ENCODE peak calls at places on chromosomes 6 and 20, in four cellular contexts. M, I, U and F are unnamed samples.

GRCh38 chr6:140253096-140253495 is 878.6 kb upstream of the CITED2 start:
- DNase-seq in M (no peak), I (no peak), U (no peak), F (peak; percentile 24)

GRCh38 chr6:124660185-124660584 is 302.1 kb upstream of the RNF217 start:
- DNase-seq in M (no peak), I (no peak), U (no peak), F (no peak)

GRCh38 chr20:54510546-54511129 is 35.2 kb downstream of the DOK5 start:
- DNase-seq in M (no peak), I (no peak), U (no peak), F (no peak)

GRCh38 chr20:36017034-36017951 is 48.9 kb downstream of the CNBD2 start:
- DNase-seq in M (no peak), I (no peak), U (peak; percentile 29), F (peak; percentile 69)

GRCh38 chr6:149231786-149232185 is 85.7 kb upstream of the TAB2 start:
- DNase-seq in M (no peak), I (no peak), U (no peak), F (peak; percentile 79)

GRCh38 chr20:675453-676314 is at the start of gene SCRT2:
- DNase-seq in M (peak; percentile 66), I (peak; percentile 73), U (no peak), F (peak; percentile 72)

GRCh38 chr20:63567382-63568169 is 6.5 kb downstream of the HELZ2 start:
- DNase-seq in M (no peak), I (peak; percentile 82), U (no peak), F (no peak)

GRCh38 chr6:98924647-98925046 is 23.1 kb downstream of the FBXL4 start:
- DNase-seq in M (no peak), I (no peak), U (no peak), F (no peak)

GRCh38 chr6:136990754-136991153 is 54.0 kb downstream of the IL20RA start:
- DNase-seq in M (no peak), I (no peak), U (no peak), F (no peak)

GRCh38 chr20:43341541-43341940 is 116.2 kb upstream of the SRSF6 start:
- DNase-seq in M (no peak), I (no peak), U (no peak), F (no peak)

GRCh38 chr20:13089950-13090469 is 81.2 kb downstream of the SPTLC3 start:
- DNase-seq in M (no peak), I (no peak), U (no peak), F (peak; percentile 86)

GRCh38 chr6:122947355-122947754 is 48.7 kb upstream of the CLVS2 start:
- DNase-seq in M (no peak), I (peak; percentile 7), U (no peak), F (no peak)

GRCh38 chr6:86856937-86857563 is 80.3 kb upstream of the HTR1E start:
- DNase-seq in M (no peak), I (peak; percentile 59), U (no peak), F (peak; percentile 33)

GRCh38 chr6:70277480-70277879 is 25.4 kb downstream of the COL9A1 start:
- DNase-seq in M (no peak), I (no peak), U (no peak), F (no peak)

GRCh38 chr20:53576195-53576580 is 17.5 kb downstream of the ZNF217 start:
- DNase-seq in M (no peak), I (no peak), U (no peak), F (no peak)

GRCh38 chr6:52994789-52995078 is 350 bp downstream of the GSTA4 start:
- DNase-seq in M (peak; percentile 45), I (no peak), U (no peak), F (no peak)

GRCh38 chr6:70838907-70839285 is 118.0 kb downstream of the B3GAT2 start:
- DNase-seq in M (no peak), I (no peak), U (no peak), F (peak; percentile 10)

GRCh38 chr6:37648465-37649330 is 49.0 kb downstream of the MDGA1 start:
- DNase-seq in M (no peak), I (no peak), U (no peak), F (no peak)

GRCh38 chr6:128478230-128479047 is 42.0 kb downstream of the PTPRK start:
- DNase-seq in M (no peak), I (peak; percentile 61), U (no peak), F (no peak)

GRCh38 chr20:53940883-53941546 is 129.4 kb downstream of the BCAS1 start:
- DNase-seq in M (peak; percentile 47), I (peak; percentile 56), U (peak; percentile 64), F (peak; percentile 78)

GRCh38 chr6:139152088-139152891 is 17.4 kb downstream of the HECA start:
- DNase-seq in M (no peak), I (no peak), U (no peak), F (peak; percentile 28)

GRCh38 chr6:56091159-56091869 is 156.1 kb downstream of the COL21A1 start:
- DNase-seq in M (no peak), I (no peak), U (peak; percentile 64), F (peak; percentile 92)

GRCh38 chr6:159715168-159715567 is 12.1 kb upstream of the WTAP start:
- DNase-seq in M (no peak), I (no peak), U (no peak), F (peak; percentile 55)

GRCh38 chr6:66127061-66127460 is 420.0 kb upstream of the EYS start:
- DNase-seq in M (no peak), I (no peak), U (no peak), F (no peak)

GRCh38 chr20:1860446-1860845 is 34.8 kb upstream of the SIRPA start:
- DNase-seq in M (no peak), I (no peak), U (peak; percentile 54), F (peak; percentile 20)

GRCh38 chr6:159594750-159595117 is 98.3 kb downstream of the SOD2 start:
- DNase-seq in M (no peak), I (no peak), U (no peak), F (peak; percentile 48)

GRCh38 chr6:129032602-129033001 is 149.7 kb downstream of the LAMA2 start:
- DNase-seq in M (peak; percentile 50), I (no peak), U (no peak), F (peak; percentile 28)

GRCh38 chr6:99233219-99233618 is 116.3 kb downstream of the FAXC start:
- DNase-seq in M (no peak), I (no peak), U (no peak), F (no peak)

GRCh38 chr6:80477591-80478370 is 371.3 kb downstream of the BCKDHB start:
- DNase-seq in M (no peak), I (no peak), U (no peak), F (peak; percentile 74)

GRCh38 chr6:159941286-159942113 is 27.4 kb upstream of the IGF2R start:
- DNase-seq in M (no peak), I (peak; percentile 30), U (no peak), F (peak; percentile 53)

DNA sequence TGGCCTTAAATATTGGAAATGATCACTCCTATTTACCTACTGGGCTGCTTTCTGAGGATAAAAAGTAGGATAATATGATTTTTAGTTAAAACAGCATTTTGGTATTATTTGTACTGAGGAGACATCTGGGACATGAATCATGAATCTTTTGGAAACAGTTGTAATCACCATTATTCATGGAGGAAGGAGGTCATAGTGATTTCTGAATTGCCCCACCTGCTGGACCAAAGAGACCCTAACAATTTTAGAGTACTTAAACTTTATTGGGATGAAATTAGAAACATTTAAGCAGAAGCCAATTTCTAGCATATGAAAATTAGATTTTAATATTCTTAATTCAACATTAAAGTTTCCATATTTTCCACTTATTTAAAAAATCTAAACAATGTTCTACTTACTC is 108.4 kb upstream of the SIM1 start:
- DNase-seq in M (no peak), I (no peak), U (no peak), F (peak; percentile 36)
- TF ChIP-seq CTCF in M (no peak), I (peak; percentile 27), U (peak; percentile 23), F (peak; percentile 49)

DNA sequence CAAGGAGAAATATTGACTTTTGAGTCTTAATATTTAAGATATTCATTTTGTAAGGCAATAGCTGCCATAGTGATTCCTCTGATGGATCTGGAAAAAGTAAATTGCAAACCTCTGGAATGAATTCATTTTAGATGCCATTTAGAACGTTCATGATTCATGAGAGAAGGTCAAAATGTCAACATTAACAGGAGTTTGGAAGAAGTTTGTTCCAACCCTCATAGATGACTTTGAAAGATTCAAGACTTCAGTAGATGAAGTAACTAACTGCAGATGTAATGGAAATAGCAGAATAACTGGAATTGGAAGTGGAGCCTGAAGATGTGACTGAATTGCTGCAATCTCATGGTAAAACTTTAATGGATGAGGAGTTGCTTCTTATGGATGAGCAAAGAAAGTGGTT is 100.9 kb upstream of the CCN2 start:
- DNase-seq in M (no peak), I (no peak), U (no peak), F (no peak)
- H3K4me3 ChIP-seq in M (no peak overlapping the region), I (no peak overlapping the region), U (no peak overlapping the region), F (no peak overlapping the region)

GRCh38 chr6:120405947-120406346 is 928.3 kb downstream of the TBC1D32 start:
- DNase-seq in M (no peak), I (no peak), U (no peak), F (no peak)
- TF ChIP-seq CTCF in M (no peak), I (no peak), U (no peak), F (no peak)

DNA sequence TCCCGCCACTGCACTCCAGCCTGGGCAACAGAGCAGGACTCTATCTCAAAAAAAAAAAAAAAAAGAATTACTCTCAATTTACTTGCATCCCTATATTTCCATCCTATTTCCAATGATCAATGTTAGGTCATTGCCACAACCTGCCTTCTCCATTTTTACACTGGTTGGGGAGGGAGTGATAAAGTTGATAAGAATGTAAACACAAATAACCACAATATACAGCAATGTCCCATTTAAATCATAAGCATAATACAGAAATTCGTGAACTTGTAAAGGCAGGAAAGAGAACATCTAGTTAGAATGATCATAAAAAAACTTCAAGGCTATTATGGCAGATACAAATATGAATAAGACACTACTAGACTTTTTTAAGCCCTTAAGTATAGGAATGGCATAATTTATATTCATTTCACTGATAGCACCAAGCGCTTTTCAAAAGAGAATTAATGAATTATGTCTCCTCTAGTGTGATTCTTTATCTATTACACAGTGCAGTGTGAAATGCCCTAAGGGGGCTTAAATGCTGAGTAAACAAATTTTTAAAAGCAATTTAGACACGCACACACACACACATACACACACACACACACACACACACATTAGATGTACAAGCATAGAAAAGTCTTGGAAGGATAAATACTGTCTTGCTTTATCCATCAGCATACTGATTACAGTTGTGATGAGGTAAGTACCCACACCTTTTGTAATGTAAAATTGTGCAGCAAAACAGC is 33.5 kb upstream of the RAB23 start:
- DNase-seq in M (no peak), I (no peak), U (no peak), F (peak; percentile 75)
- H3K4me3 ChIP-seq in M (no peak overlapping the region), I (no peak overlapping the region), U (no peak overlapping the region), F (no peak overlapping the region)

DNA sequence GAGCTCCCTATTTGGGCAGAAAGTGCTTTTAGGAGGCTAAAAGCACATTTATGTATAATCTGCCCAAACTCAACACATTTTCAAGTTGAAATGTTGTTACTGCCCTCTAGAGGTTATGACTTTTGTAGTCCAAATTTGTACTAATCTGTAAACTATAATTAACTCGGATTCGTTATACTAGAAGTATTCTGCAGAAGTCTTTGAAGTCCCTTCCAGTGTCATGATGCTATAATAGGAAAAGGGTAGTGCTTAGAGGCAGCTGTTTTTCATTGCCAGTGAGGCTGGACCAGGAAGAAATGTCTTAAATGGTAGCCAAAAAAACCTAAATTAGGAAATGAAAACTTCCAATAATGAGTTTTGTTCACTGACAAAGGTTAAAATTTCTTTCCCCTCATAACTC is 44.8 kb upstream of the EMILIN3 start:
- DNase-seq in M (no peak), I (peak; percentile 79), U (no peak), F (peak; percentile 54)
- TF ChIP-seq CTCF in M (peak; percentile 48), I (peak; percentile 64), U (peak; percentile 19), F (peak; percentile 38)